ENCODE peak calls at places on chromosomes 7 and 10, in seven cellular contexts. A, K, G, O, U, L and P are unnamed samples. For H4K20me1 and H3K4me1, the result is how much of the 10 kb centered on the place peaks cover.

GRCh38 chr7:28312973-28313372 is 99.3 kb upstream of the CREB5 start:
- DNase-seq in A (no peak), U (no peak), G (no peak), L (no peak), K (no peak), O (no peak), P (no peak)

GRCh38 chr7:2701832-2702593 is 14.0 kb downstream of the AMZ1 start:
- DNase-seq in K (no peak), L (no peak), U (no peak), A (no peak), G (no peak), O (peak), P (no peak)

GRCh38 chr10:79072994-79073654 is 4.4 kb downstream of the ZMIZ1 start:
- DNase-seq in G (no peak), A (no peak), U (no peak), L (no peak), K (no peak), O (no peak), P (no peak)

GRCh38 chr7:139713835-139714162 is 64.0 kb downstream of the HIPK2 start:
- DNase-seq in L (no peak), A (no peak), O (no peak), K (no peak), G (no peak), U (no peak), P (no peak)

GRCh38 chr10:88091490-88092061 is 228.2 kb downstream of the PTEN start:
- DNase-seq in A (no peak), G (no peak), K (no peak), U (no peak), O (no peak), L (no peak), P (peak)

GRCh38 chr10:118763202-118763988 is 8.6 kb upstream of the CACUL1 start:
- DNase-seq in L (no peak), U (no peak), A (no peak), K (no peak), O (no peak), G (no peak), P (no peak)

GRCh38 chr10:3848005-3848767 is 63.2 kb upstream of the KLF6 start:
- DNase-seq in G (no peak), U (no peak), L (no peak), A (peak), O (peak), K (no peak), P (no peak)

GRCh38 chr7:149865437-149865836 is 8.3 kb upstream of the ATP6V0E2 start:
- DNase-seq in G (no peak), A (peak), U (no peak), L (no peak), O (peak), K (no peak), P (peak)

GRCh38 chr7:45129181-45129800 is 17.8 kb upstream of the TBRG4 start:
- DNase-seq in K (no peak), U (no peak), L (no peak), O (no peak), A (no peak), G (no peak), P (no peak)

GRCh38 chr7:50791921-50792341 is 9.2 kb upstream of the GRB10 start:
- DNase-seq in U (no peak), K (peak), L (peak), G (no peak), A (peak), O (peak), P (no peak)

GRCh38 chr10:101567165-101568006 is 20.7 kb downstream of the POLL start:
- DNase-seq in L (no peak), G (no peak), U (no peak), A (no peak), O (no peak), K (no peak), P (no peak)

GRCh38 chr10:110834622-110835219 is 37.0 kb upstream of the PDCD4 start:
- DNase-seq in A (peak), G (no peak), O (no peak), L (peak), K (peak), U (no peak), P (peak)

GRCh38 chr10:42970451-42971250 is 106.2 kb upstream of the RET start:
- DNase-seq in U (no peak), G (no peak), L (no peak), K (no peak), O (no peak), A (no peak), P (no peak)

GRCh38 chr10:117214401-117214800 is 17.1 kb downstream of the KCNK18 start:
- DNase-seq in U (no peak), A (peak), G (no peak), O (peak), K (no peak), L (no peak), P (no peak)

GRCh38 chr7:44068054-44068453 is 2.7 kb upstream of the PGAM2 start:
- DNase-seq in A (no peak), G (no peak), K (no peak), U (no peak), L (no peak), O (peak), P (no peak)

GRCh38 chr7:82376739-82377138 is 66.8 kb downstream of the CACNA2D1 start:
- DNase-seq in O (no peak), A (no peak), K (no peak), G (no peak), L (no peak), U (no peak), P (no peak)

GRCh38 chr7:36638586-36639265 is 85.6 kb downstream of the AOAH start:
- DNase-seq in U (no peak), G (no peak), O (no peak), L (no peak), K (no peak), A (no peak), P (no peak)

GRCh38 chr7:151623766-151624165 is 104.1 kb upstream of the RHEB start:
- DNase-seq in O (peak), L (no peak), K (no peak), G (peak), A (peak), U (no peak), P (no peak)

GRCh38 chr7:157299613-157300405 is 37.0 kb upstream of the DNAJB6 start:
- DNase-seq in L (no peak), O (no peak), G (no peak), K (no peak), A (peak), U (peak), P (no peak)

GRCh38 chr7:37488163-37488759 is 39.6 kb upstream of the ELMO1 start:
- DNase-seq in O (no peak), A (peak), G (no peak), U (no peak), K (no peak), L (peak), P (no peak)

GRCh38 chr7:152619027-152619739 is 56.8 kb downstream of the XRCC2 start:
- DNase-seq in U (no peak), K (no peak), L (no peak), A (no peak), O (no peak), G (no peak), P (no peak)

GRCh38 chr10:11177926-11178453 is 160.3 kb downstream of the CELF2 start:
- DNase-seq in K (no peak), L (peak), O (no peak), U (no peak), A (peak), G (no peak), P (no peak)

GRCh38 chr7:142992427-142992826 is 30.3 kb upstream of the KEL start:
- DNase-seq in A (no peak), L (no peak), U (no peak), K (no peak), O (no peak), G (no peak), P (no peak)

GRCh38 chr7:67484244-67484751 is 487.7 kb downstream of the TYW1 start:
- DNase-seq in O (peak), G (peak), A (peak), L (peak), K (peak), U (peak), P (peak)

GRCh38 chr10:10362780-10363179 is 654.9 kb upstream of the CELF2 start:
- DNase-seq in A (no peak), G (no peak), K (no peak), O (no peak), L (no peak), U (no peak), P (no peak)

GRCh38 chr7:144822223-144822622 is 13.6 kb downstream of the TPK1 start:
- DNase-seq in U (no peak), A (no peak), G (no peak), L (no peak), O (no peak), K (no peak), P (no peak)

GRCh38 chr10:122189185-122189584 is 81.9 kb upstream of the BTBD16 start:
- DNase-seq in A (no peak), O (no peak), U (no peak), G (no peak), L (peak), K (no peak), P (no peak)

GRCh38 chr7:151454306-151454705 is 14.4 kb upstream of the CRYGN start:
- DNase-seq in U (no peak), K (no peak), L (peak), A (no peak), G (no peak), O (no peak), P (no peak)

GRCh38 chr10:30247704-30248103 is 101.4 kb downstream of the MTPAP start:
- DNase-seq in A (no peak), U (no peak), G (no peak), O (no peak), K (no peak), L (no peak), P (peak)

GRCh38 chr10:4267084-4267774 is 482.2 kb upstream of the KLF6 start:
- DNase-seq in K (no peak), L (no peak), U (peak), O (peak), A (no peak), G (no peak), P (no peak)

GRCh38 chr7:135248546-135248945 is 14.9 kb downstream of the STRA8 start:
- DNase-seq in A (no peak), O (no peak), G (no peak), K (no peak), U (no peak), L (no peak), P (no peak)

DNA sequence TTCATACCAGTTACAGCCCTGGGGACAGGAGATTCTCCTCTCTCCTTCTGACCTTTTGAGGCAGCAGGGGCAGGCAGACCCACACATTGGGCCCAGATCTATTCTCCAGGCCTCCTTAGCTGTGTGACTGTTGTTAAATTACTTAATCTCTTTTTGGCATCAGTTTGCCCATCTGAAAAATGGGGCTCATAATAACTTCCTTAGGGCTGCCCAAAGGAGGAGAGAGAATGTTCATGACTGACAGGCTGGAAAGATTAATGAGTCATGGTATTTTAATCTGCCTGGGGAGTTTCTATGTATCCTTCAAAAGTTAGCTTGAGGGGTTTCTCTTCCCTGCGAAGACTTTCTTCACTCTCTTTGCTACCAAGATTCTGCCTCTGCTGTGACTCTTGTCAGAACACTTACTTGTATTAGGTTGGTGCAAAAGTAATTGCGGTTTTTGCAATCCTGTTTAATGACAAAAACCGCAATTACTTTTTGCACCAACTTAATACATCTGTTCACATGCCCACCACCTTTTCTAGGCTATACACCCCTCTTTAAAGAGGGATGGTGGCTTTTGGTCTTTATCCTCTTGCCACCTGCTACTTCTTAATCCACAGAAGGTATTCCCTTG is 83.4 kb downstream of the ARID5B start:
- DNase-seq in U (no peak), O (no peak), K (no peak), L (no peak), G (no peak), A (no peak), P (no peak)
- H4K20me1 ChIP-seq in U (under half), O (under half), K (under half), L (under half), G (under half), A (under half), P (under half)

GRCh38 chr7:49643321-49643720 is 130.1 kb upstream of the VWC2 start:
- DNase-seq in K (no peak), A (no peak), G (no peak), L (peak), O (no peak), U (no peak), P (no peak)

GRCh38 chr7:49639808-49640207 is 133.6 kb upstream of the VWC2 start:
- DNase-seq in L (no peak), A (no peak), K (no peak), G (no peak), O (no peak), U (no peak), P (no peak)

GRCh38 chr7:49639068-49639593 is 134.3 kb upstream of the VWC2 start:
- DNase-seq in K (no peak), O (no peak), U (no peak), G (no peak), L (no peak), A (no peak), P (no peak)

GRCh38 chr7:49635800-49636199 is 137.6 kb upstream of the VWC2 start:
- DNase-seq in K (no peak), O (no peak), A (no peak), U (no peak), G (no peak), L (no peak), P (peak)

GRCh38 chr7:49638166-49638565 is 135.3 kb upstream of the VWC2 start:
- DNase-seq in U (no peak), A (no peak), O (no peak), L (no peak), G (no peak), K (no peak), P (peak)
- H3K4me1 ChIP-seq in U (under half), A (under half), O (under half), L (under half), G (under half), K (under half), P (under half)

GRCh38 chr7:49389866-49390265 is 383.6 kb upstream of the VWC2 start:
- DNase-seq in U (no peak), G (no peak), K (no peak), A (no peak), L (no peak), O (no peak), P (no peak)
- H3K27ac ChIP-seq in U (no peak), G (no peak), K (no peak), A (no peak), L (no peak), O (no peak), P (no peak)

GRCh38 chr7:74305987-74306736 is 17.0 kb downstream of the CLIP2 start:
- DNase-seq in U (no peak), K (no peak), L (no peak), O (no peak), A (no peak), G (no peak), P (no peak)
- H4K20me1 ChIP-seq in U (under half), K (under half), L (under half), O (half or more), A (under half), G (half or more), P (under half)

GRCh38 chr10:115827650-115828049 is 445.4 kb downstream of the GFRA1 start:
- DNase-seq in K (no peak), U (no peak), A (peak), L (no peak), O (peak), G (peak), P (no peak)

GRCh38 chr10:115833119-115833518 is 439.9 kb downstream of the GFRA1 start:
- DNase-seq in G (no peak), K (no peak), L (no peak), U (no peak), A (no peak), O (no peak), P (no peak)

GRCh38 chr10:115829501-115830215 is 443.3 kb downstream of the GFRA1 start:
- DNase-seq in U (no peak), A (peak), O (peak), G (peak), L (peak), K (peak), P (no peak)

GRCh38 chr10:115831025-115831424 is 442.0 kb downstream of the GFRA1 start:
- DNase-seq in L (no peak), O (no peak), U (no peak), K (no peak), A (no peak), G (no peak), P (no peak)

GRCh38 chr10:115830260-115830970 is 442.6 kb downstream of the GFRA1 start:
- DNase-seq in L (no peak), O (peak), U (no peak), K (no peak), A (peak), G (peak), P (no peak)
- H3K4me1 ChIP-seq in L (under half), O (under half), U (under half), K (under half), A (under half), G (under half), P (under half)